ENCODE peak calls at places on chromosomes 3 and 15, in six cellular contexts. I, F, O, Z, P and H are unnamed samples.

GRCh38 chr3:119620899-119621298 is 23.2 kb downstream of the PLA1A start:
- DNase-seq in I (no peak), F (no peak), O (no peak), Z (no peak), P (no peak), H (no peak)

GRCh38 chr3:171711461-171711860 is 98.8 kb downstream of the PLD1 start:
- DNase-seq in I (no peak), F (no peak), O (no peak), Z (no peak), P (no peak), H (no peak)

GRCh38 chr3:137013955-137014688 is 56.3 kb downstream of the IL20RB start:
- DNase-seq in I (peak; percentile 96), F (peak; percentile 82), O (peak; percentile 83), Z (peak; percentile 95), P (peak; percentile 87), H (peak; percentile 87)

GRCh38 chr3:81195483-81195882 is 566.0 kb downstream of the GBE1 start:
- DNase-seq in I (no peak), F (no peak), O (no peak), Z (no peak), P (no peak), H (no peak)

GRCh38 chr15:40282144-40282869 is 557 bp downstream of the ANKRD63 start:
- DNase-seq in I (peak; percentile 59), F (no peak), O (peak; percentile 50), Z (peak; percentile 49), P (peak; percentile 26), H (peak; percentile 58)

GRCh38 chr3:189944285-189945145 is 176.2 kb downstream of the P3H2 start:
- DNase-seq in I (no peak), F (no peak), O (no peak), Z (no peak), P (no peak), H (no peak)

GRCh38 chr3:175989161-175989560 is 1130.0 kb downstream of the NAALADL2 start:
- DNase-seq in I (no peak), F (no peak), O (no peak), Z (no peak), P (no peak), H (no peak)

GRCh38 chr3:108473711-108474110 is 36.7 kb downstream of the MYH15 start:
- DNase-seq in I (no peak), F (no peak), O (no peak), Z (no peak), P (no peak), H (no peak)

GRCh38 chr3:141632779-141633374 is 105.2 kb upstream of the RNF7 start:
- DNase-seq in I (no peak), F (no peak), O (no peak), Z (no peak), P (no peak), H (no peak)

GRCh38 chr15:42048821-42049200 is 28.0 kb upstream of the PLA2G4E start:
- DNase-seq in I (no peak), F (no peak), O (no peak), Z (no peak), P (no peak), H (no peak)

GRCh38 chr3:154614078-154614477 is 184.1 kb upstream of the GPR149 start:
- DNase-seq in I (no peak), F (no peak), O (no peak), Z (no peak), P (no peak), H (no peak)

GRCh38 chr3:134357261-134357913 is 16.9 kb downstream of the AMOTL2 start:
- DNase-seq in I (no peak), F (no peak), O (no peak), Z (no peak), P (no peak), H (no peak)

GRCh38 chr3:125662675-125663074 is 67.4 kb upstream of the OSBPL11 start:
- DNase-seq in I (no peak), F (no peak), O (no peak), Z (no peak), P (no peak), H (no peak)

GRCh38 chr3:16869606-16870005 is 15.1 kb upstream of the PLCL2 start:
- DNase-seq in I (no peak), F (no peak), O (no peak), Z (no peak), P (no peak), H (no peak)

GRCh38 chr3:196138927-196139680 is 57.2 kb upstream of the TFRC start:
- DNase-seq in I (no peak), F (no peak), O (no peak), Z (no peak), P (no peak), H (no peak)

GRCh38 chr3:183560607-183561006 is 5.1 kb upstream of the KLHL6 start:
- DNase-seq in I (no peak), F (no peak), O (no peak), Z (no peak), P (no peak), H (no peak)

GRCh38 chr15:63381301-63382192 is at the start of gene CA12:
- DNase-seq in I (peak; percentile 33), F (peak; percentile 34), O (peak; percentile 33), Z (peak; percentile 28), P (no peak), H (peak; percentile 53)

GRCh38 chr3:32973982-32974381 is 22.5 kb downstream of the CCR4 start:
- DNase-seq in I (no peak), F (no peak), O (no peak), Z (no peak), P (no peak), H (peak; percentile 29)

GRCh38 chr3:142366434-142366833 is 81.4 kb downstream of the XRN1 start:
- DNase-seq in I (no peak), F (no peak), O (peak; percentile 12), Z (no peak), P (no peak), H (no peak)

GRCh38 chr3:98962951-98963350 is 61.5 kb upstream of the DCBLD2 start:
- DNase-seq in I (no peak), F (no peak), O (no peak), Z (no peak), P (no peak), H (no peak)